ENCODE peak calls at places on chromosomes 7 and 10, in nine cellular contexts. One of them, this sample, is unnamed.

GRCh38 chr7:27115161-27116018 is 12.9 kb upstream of the HOXA2 start:
- DNase-seq in NB4: no peak
- DNase-seq in stimulated activated effector memory CD8-positive, alpha-beta T cell treated with anti-CD3 and anti-CD28 coated beads, Interleukin-12 subunit alpha, Interleukin-12 subunit beta, amount 100 ng/mL, for 72 hours: no peak
- DNase-seq in tibial nerve: no peak
- DNase-seq in endothelial cell: no peak
- DNase-seq in stimulated activated CD8-positive, alpha-beta memory T cell treated with anti-CD3 and anti-CD28 coated beads, Interleukin-15, amount 100 ng/mL, for 24 hours: no peak
- DNase-seq in activated CD4-positive, CD25-positive, alpha-beta regulatory T cell: no peak
- DNase-seq in naive thymus-derived CD8-positive, alpha-beta T cell: no peak
- DNase-seq in HFFc6: peak
- DNase-seq in this sample: no peak

GRCh38 chr10:12847361-12847975 is 154.0 kb downstream of the CCDC3 start:
- DNase-seq in stimulated activated CD8-positive, alpha-beta memory T cell treated with anti-CD3 and anti-CD28 coated beads, Interleukin-15, amount 100 ng/mL, for 24 hours: no peak
- DNase-seq in HFFc6: no peak
- DNase-seq in naive thymus-derived CD8-positive, alpha-beta T cell: no peak
- DNase-seq in endothelial cell: peak
- DNase-seq in tibial nerve: no peak
- DNase-seq in activated CD4-positive, CD25-positive, alpha-beta regulatory T cell: no peak
- DNase-seq in NB4: peak
- DNase-seq in stimulated activated effector memory CD8-positive, alpha-beta T cell treated with anti-CD3 and anti-CD28 coated beads, Interleukin-12 subunit alpha, Interleukin-12 subunit beta, amount 100 ng/mL, for 72 hours: no peak
- DNase-seq in this sample: no peak

GRCh38 chr7:11960621-11961020 is 128.6 kb upstream of the THSD7A start:
- DNase-seq in NB4: no peak
- DNase-seq in stimulated activated CD8-positive, alpha-beta memory T cell treated with anti-CD3 and anti-CD28 coated beads, Interleukin-15, amount 100 ng/mL, for 24 hours: no peak
- DNase-seq in endothelial cell: no peak
- DNase-seq in HFFc6: no peak
- DNase-seq in naive thymus-derived CD8-positive, alpha-beta T cell: no peak
- DNase-seq in stimulated activated effector memory CD8-positive, alpha-beta T cell treated with anti-CD3 and anti-CD28 coated beads, Interleukin-12 subunit alpha, Interleukin-12 subunit beta, amount 100 ng/mL, for 72 hours: no peak
- DNase-seq in tibial nerve: no peak
- DNase-seq in activated CD4-positive, CD25-positive, alpha-beta regulatory T cell: no peak
- DNase-seq in this sample: no peak

GRCh38 chr7:12303507-12303906 is 92.4 kb downstream of the TMEM106B start:
- DNase-seq in naive thymus-derived CD8-positive, alpha-beta T cell: no peak
- DNase-seq in activated CD4-positive, CD25-positive, alpha-beta regulatory T cell: no peak
- DNase-seq in HFFc6: no peak
- DNase-seq in endothelial cell: no peak
- DNase-seq in tibial nerve: no peak
- DNase-seq in stimulated activated CD8-positive, alpha-beta memory T cell treated with anti-CD3 and anti-CD28 coated beads, Interleukin-15, amount 100 ng/mL, for 24 hours: no peak
- DNase-seq in NB4: no peak
- DNase-seq in stimulated activated effector memory CD8-positive, alpha-beta T cell treated with anti-CD3 and anti-CD28 coated beads, Interleukin-12 subunit alpha, Interleukin-12 subunit beta, amount 100 ng/mL, for 72 hours: no peak
- DNase-seq in this sample: no peak

GRCh38 chr10:69968830-69969229 is 83.8 kb upstream of the MACROH2A2 start:
- DNase-seq in NB4: peak
- DNase-seq in tibial nerve: no peak
- DNase-seq in activated CD4-positive, CD25-positive, alpha-beta regulatory T cell: no peak
- DNase-seq in stimulated activated CD8-positive, alpha-beta memory T cell treated with anti-CD3 and anti-CD28 coated beads, Interleukin-15, amount 100 ng/mL, for 24 hours: no peak
- DNase-seq in HFFc6: no peak
- DNase-seq in stimulated activated effector memory CD8-positive, alpha-beta T cell treated with anti-CD3 and anti-CD28 coated beads, Interleukin-12 subunit alpha, Interleukin-12 subunit beta, amount 100 ng/mL, for 72 hours: no peak
- DNase-seq in endothelial cell: no peak
- DNase-seq in naive thymus-derived CD8-positive, alpha-beta T cell: no peak
- DNase-seq in this sample: no peak

GRCh38 chr10:33421789-33422188 is 87.3 kb upstream of the NRP1 start:
- DNase-seq in stimulated activated effector memory CD8-positive, alpha-beta T cell treated with anti-CD3 and anti-CD28 coated beads, Interleukin-12 subunit alpha, Interleukin-12 subunit beta, amount 100 ng/mL, for 72 hours: no peak
- DNase-seq in naive thymus-derived CD8-positive, alpha-beta T cell: no peak
- DNase-seq in stimulated activated CD8-positive, alpha-beta memory T cell treated with anti-CD3 and anti-CD28 coated beads, Interleukin-15, amount 100 ng/mL, for 24 hours: no peak
- DNase-seq in tibial nerve: no peak
- DNase-seq in NB4: no peak
- DNase-seq in endothelial cell: no peak
- DNase-seq in HFFc6: peak
- DNase-seq in activated CD4-positive, CD25-positive, alpha-beta regulatory T cell: no peak
- DNase-seq in this sample: no peak

GRCh38 chr10:5861269-5862031 is 28.2 kb downstream of the ANKRD16 start:
- DNase-seq in endothelial cell: no peak
- DNase-seq in stimulated activated effector memory CD8-positive, alpha-beta T cell treated with anti-CD3 and anti-CD28 coated beads, Interleukin-12 subunit alpha, Interleukin-12 subunit beta, amount 100 ng/mL, for 72 hours: no peak
- DNase-seq in naive thymus-derived CD8-positive, alpha-beta T cell: no peak
- DNase-seq in tibial nerve: no peak
- DNase-seq in stimulated activated CD8-positive, alpha-beta memory T cell treated with anti-CD3 and anti-CD28 coated beads, Interleukin-15, amount 100 ng/mL, for 24 hours: no peak
- DNase-seq in HFFc6: peak
- DNase-seq in activated CD4-positive, CD25-positive, alpha-beta regulatory T cell: no peak
- DNase-seq in NB4: peak
- DNase-seq in this sample: no peak

GRCh38 chr10:131767716-131768115 is 133.1 kb upstream of the PPP2R2D start:
- DNase-seq in stimulated activated effector memory CD8-positive, alpha-beta T cell treated with anti-CD3 and anti-CD28 coated beads, Interleukin-12 subunit alpha, Interleukin-12 subunit beta, amount 100 ng/mL, for 72 hours: no peak
- DNase-seq in tibial nerve: no peak
- DNase-seq in activated CD4-positive, CD25-positive, alpha-beta regulatory T cell: no peak
- DNase-seq in NB4: no peak
- DNase-seq in naive thymus-derived CD8-positive, alpha-beta T cell: no peak
- DNase-seq in stimulated activated CD8-positive, alpha-beta memory T cell treated with anti-CD3 and anti-CD28 coated beads, Interleukin-15, amount 100 ng/mL, for 24 hours: no peak
- DNase-seq in HFFc6: no peak
- DNase-seq in endothelial cell: no peak
- DNase-seq in this sample: no peak

GRCh38 chr7:107078517-107078966 is 34.0 kb downstream of the PRKAR2B start:
- DNase-seq in endothelial cell: no peak
- DNase-seq in naive thymus-derived CD8-positive, alpha-beta T cell: no peak
- DNase-seq in stimulated activated effector memory CD8-positive, alpha-beta T cell treated with anti-CD3 and anti-CD28 coated beads, Interleukin-12 subunit alpha, Interleukin-12 subunit beta, amount 100 ng/mL, for 72 hours: no peak
- DNase-seq in HFFc6: no peak
- DNase-seq in NB4: no peak
- DNase-seq in tibial nerve: no peak
- DNase-seq in activated CD4-positive, CD25-positive, alpha-beta regulatory T cell: no peak
- DNase-seq in stimulated activated CD8-positive, alpha-beta memory T cell treated with anti-CD3 and anti-CD28 coated beads, Interleukin-15, amount 100 ng/mL, for 24 hours: no peak
- DNase-seq in this sample: no peak

GRCh38 chr7:115087437-115087836 is 165.5 kb downstream of the MDFIC start:
- DNase-seq in naive thymus-derived CD8-positive, alpha-beta T cell: no peak
- DNase-seq in stimulated activated CD8-positive, alpha-beta memory T cell treated with anti-CD3 and anti-CD28 coated beads, Interleukin-15, amount 100 ng/mL, for 24 hours: no peak
- DNase-seq in stimulated activated effector memory CD8-positive, alpha-beta T cell treated with anti-CD3 and anti-CD28 coated beads, Interleukin-12 subunit alpha, Interleukin-12 subunit beta, amount 100 ng/mL, for 72 hours: no peak
- DNase-seq in HFFc6: peak
- DNase-seq in NB4: no peak
- DNase-seq in activated CD4-positive, CD25-positive, alpha-beta regulatory T cell: no peak
- DNase-seq in endothelial cell: no peak
- DNase-seq in tibial nerve: no peak
- DNase-seq in this sample: no peak

GRCh38 chr10:60664859-60665258 is 113.4 kb upstream of the CDK1 start:
- DNase-seq in endothelial cell: no peak
- DNase-seq in NB4: no peak
- DNase-seq in naive thymus-derived CD8-positive, alpha-beta T cell: no peak
- DNase-seq in stimulated activated CD8-positive, alpha-beta memory T cell treated with anti-CD3 and anti-CD28 coated beads, Interleukin-15, amount 100 ng/mL, for 24 hours: no peak
- DNase-seq in tibial nerve: no peak
- DNase-seq in activated CD4-positive, CD25-positive, alpha-beta regulatory T cell: no peak
- DNase-seq in HFFc6: no peak
- DNase-seq in stimulated activated effector memory CD8-positive, alpha-beta T cell treated with anti-CD3 and anti-CD28 coated beads, Interleukin-12 subunit alpha, Interleukin-12 subunit beta, amount 100 ng/mL, for 72 hours: no peak
- DNase-seq in this sample: no peak

GRCh38 chr10:80509403-80510161 is 28.1 kb upstream of the SH2D4B start:
- DNase-seq in stimulated activated CD8-positive, alpha-beta memory T cell treated with anti-CD3 and anti-CD28 coated beads, Interleukin-15, amount 100 ng/mL, for 24 hours: no peak
- DNase-seq in activated CD4-positive, CD25-positive, alpha-beta regulatory T cell: no peak
- DNase-seq in tibial nerve: no peak
- DNase-seq in HFFc6: peak
- DNase-seq in endothelial cell: peak
- DNase-seq in stimulated activated effector memory CD8-positive, alpha-beta T cell treated with anti-CD3 and anti-CD28 coated beads, Interleukin-12 subunit alpha, Interleukin-12 subunit beta, amount 100 ng/mL, for 72 hours: no peak
- DNase-seq in NB4: no peak
- DNase-seq in naive thymus-derived CD8-positive, alpha-beta T cell: peak
- DNase-seq in this sample: no peak

GRCh38 chr10:113842171-113842570 is 11.7 kb downstream of the DCLRE1A start:
- DNase-seq in tibial nerve: no peak
- DNase-seq in stimulated activated CD8-positive, alpha-beta memory T cell treated with anti-CD3 and anti-CD28 coated beads, Interleukin-15, amount 100 ng/mL, for 24 hours: no peak
- DNase-seq in activated CD4-positive, CD25-positive, alpha-beta regulatory T cell: no peak
- DNase-seq in naive thymus-derived CD8-positive, alpha-beta T cell: no peak
- DNase-seq in HFFc6: no peak
- DNase-seq in stimulated activated effector memory CD8-positive, alpha-beta T cell treated with anti-CD3 and anti-CD28 coated beads, Interleukin-12 subunit alpha, Interleukin-12 subunit beta, amount 100 ng/mL, for 72 hours: no peak
- DNase-seq in endothelial cell: no peak
- DNase-seq in NB4: no peak
- DNase-seq in this sample: no peak

GRCh38 chr7:129739427-129739826 is 127.9 kb downstream of the NRF1 start:
- DNase-seq in naive thymus-derived CD8-positive, alpha-beta T cell: no peak
- DNase-seq in activated CD4-positive, CD25-positive, alpha-beta regulatory T cell: no peak
- DNase-seq in stimulated activated effector memory CD8-positive, alpha-beta T cell treated with anti-CD3 and anti-CD28 coated beads, Interleukin-12 subunit alpha, Interleukin-12 subunit beta, amount 100 ng/mL, for 72 hours: no peak
- DNase-seq in endothelial cell: no peak
- DNase-seq in HFFc6: peak
- DNase-seq in stimulated activated CD8-positive, alpha-beta memory T cell treated with anti-CD3 and anti-CD28 coated beads, Interleukin-15, amount 100 ng/mL, for 24 hours: no peak
- DNase-seq in tibial nerve: no peak
- DNase-seq in NB4: no peak
- DNase-seq in this sample: no peak

GRCh38 chr7:82701941-82702340 is 258.4 kb upstream of the CACNA2D1 start:
- DNase-seq in tibial nerve: no peak
- DNase-seq in stimulated activated CD8-positive, alpha-beta memory T cell treated with anti-CD3 and anti-CD28 coated beads, Interleukin-15, amount 100 ng/mL, for 24 hours: no peak
- DNase-seq in stimulated activated effector memory CD8-positive, alpha-beta T cell treated with anti-CD3 and anti-CD28 coated beads, Interleukin-12 subunit alpha, Interleukin-12 subunit beta, amount 100 ng/mL, for 72 hours: no peak
- DNase-seq in HFFc6: no peak
- DNase-seq in naive thymus-derived CD8-positive, alpha-beta T cell: no peak
- DNase-seq in NB4: no peak
- DNase-seq in activated CD4-positive, CD25-positive, alpha-beta regulatory T cell: no peak
- DNase-seq in endothelial cell: no peak
- DNase-seq in this sample: no peak

GRCh38 chr7:147452816-147453215 is 1137.8 kb upstream of the C7orf33 start:
- DNase-seq in endothelial cell: no peak
- DNase-seq in stimulated activated CD8-positive, alpha-beta memory T cell treated with anti-CD3 and anti-CD28 coated beads, Interleukin-15, amount 100 ng/mL, for 24 hours: no peak
- DNase-seq in stimulated activated effector memory CD8-positive, alpha-beta T cell treated with anti-CD3 and anti-CD28 coated beads, Interleukin-12 subunit alpha, Interleukin-12 subunit beta, amount 100 ng/mL, for 72 hours: no peak
- DNase-seq in NB4: no peak
- DNase-seq in tibial nerve: no peak
- DNase-seq in activated CD4-positive, CD25-positive, alpha-beta regulatory T cell: no peak
- DNase-seq in naive thymus-derived CD8-positive, alpha-beta T cell: no peak
- DNase-seq in HFFc6: no peak
- DNase-seq in this sample: no peak

GRCh38 chr7:38195804-38196595 is 18.0 kb downstream of the STARD3NL start:
- DNase-seq in stimulated activated effector memory CD8-positive, alpha-beta T cell treated with anti-CD3 and anti-CD28 coated beads, Interleukin-12 subunit alpha, Interleukin-12 subunit beta, amount 100 ng/mL, for 72 hours: no peak
- DNase-seq in naive thymus-derived CD8-positive, alpha-beta T cell: no peak
- DNase-seq in stimulated activated CD8-positive, alpha-beta memory T cell treated with anti-CD3 and anti-CD28 coated beads, Interleukin-15, amount 100 ng/mL, for 24 hours: no peak
- DNase-seq in endothelial cell: no peak
- DNase-seq in NB4: no peak
- DNase-seq in activated CD4-positive, CD25-positive, alpha-beta regulatory T cell: no peak
- DNase-seq in HFFc6: peak
- DNase-seq in tibial nerve: no peak
- DNase-seq in this sample: no peak

GRCh38 chr7:435518-436366 is 83.9 kb downstream of the PDGFA start:
- DNase-seq in stimulated activated CD8-positive, alpha-beta memory T cell treated with anti-CD3 and anti-CD28 coated beads, Interleukin-15, amount 100 ng/mL, for 24 hours: no peak
- DNase-seq in stimulated activated effector memory CD8-positive, alpha-beta T cell treated with anti-CD3 and anti-CD28 coated beads, Interleukin-12 subunit alpha, Interleukin-12 subunit beta, amount 100 ng/mL, for 72 hours: no peak
- DNase-seq in endothelial cell: no peak
- DNase-seq in tibial nerve: no peak
- DNase-seq in HFFc6: no peak
- DNase-seq in naive thymus-derived CD8-positive, alpha-beta T cell: no peak
- DNase-seq in activated CD4-positive, CD25-positive, alpha-beta regulatory T cell: no peak
- DNase-seq in NB4: no peak
- DNase-seq in this sample: no peak

GRCh38 chr10:23522345-23522744 is 83.5 kb downstream of the OTUD1 start:
- DNase-seq in activated CD4-positive, CD25-positive, alpha-beta regulatory T cell: no peak
- DNase-seq in tibial nerve: no peak
- DNase-seq in NB4: no peak
- DNase-seq in stimulated activated CD8-positive, alpha-beta memory T cell treated with anti-CD3 and anti-CD28 coated beads, Interleukin-15, amount 100 ng/mL, for 24 hours: no peak
- DNase-seq in naive thymus-derived CD8-positive, alpha-beta T cell: no peak
- DNase-seq in stimulated activated effector memory CD8-positive, alpha-beta T cell treated with anti-CD3 and anti-CD28 coated beads, Interleukin-12 subunit alpha, Interleukin-12 subunit beta, amount 100 ng/mL, for 72 hours: no peak
- DNase-seq in HFFc6: no peak
- DNase-seq in endothelial cell: no peak
- DNase-seq in this sample: no peak

GRCh38 chr10:7507887-7508726 is 97.3 kb upstream of the SFMBT2 start:
- DNase-seq in stimulated activated CD8-positive, alpha-beta memory T cell treated with anti-CD3 and anti-CD28 coated beads, Interleukin-15, amount 100 ng/mL, for 24 hours: no peak
- DNase-seq in endothelial cell: no peak
- DNase-seq in HFFc6: no peak
- DNase-seq in NB4: peak
- DNase-seq in naive thymus-derived CD8-positive, alpha-beta T cell: no peak
- DNase-seq in stimulated activated effector memory CD8-positive, alpha-beta T cell treated with anti-CD3 and anti-CD28 coated beads, Interleukin-12 subunit alpha, Interleukin-12 subunit beta, amount 100 ng/mL, for 72 hours: peak
- DNase-seq in activated CD4-positive, CD25-positive, alpha-beta regulatory T cell: no peak
- DNase-seq in tibial nerve: no peak
- DNase-seq in this sample: no peak

GRCh38 chr7:47392241-47392759 is 189.6 kb downstream of the TNS3 start:
- DNase-seq in stimulated activated CD8-positive, alpha-beta memory T cell treated with anti-CD3 and anti-CD28 coated beads, Interleukin-15, amount 100 ng/mL, for 24 hours: no peak
- DNase-seq in NB4: no peak
- DNase-seq in HFFc6: peak
- DNase-seq in tibial nerve: no peak
- DNase-seq in activated CD4-positive, CD25-positive, alpha-beta regulatory T cell: no peak
- DNase-seq in endothelial cell: no peak
- DNase-seq in stimulated activated effector memory CD8-positive, alpha-beta T cell treated with anti-CD3 and anti-CD28 coated beads, Interleukin-12 subunit alpha, Interleukin-12 subunit beta, amount 100 ng/mL, for 72 hours: no peak
- DNase-seq in naive thymus-derived CD8-positive, alpha-beta T cell: no peak
- DNase-seq in this sample: no peak

GRCh38 chr10:71036279-71036535 is 147.8 kb upstream of the PCBD1 start:
- DNase-seq in tibial nerve: no peak
- DNase-seq in activated CD4-positive, CD25-positive, alpha-beta regulatory T cell: no peak
- DNase-seq in endothelial cell: no peak
- DNase-seq in NB4: no peak
- DNase-seq in stimulated activated CD8-positive, alpha-beta memory T cell treated with anti-CD3 and anti-CD28 coated beads, Interleukin-15, amount 100 ng/mL, for 24 hours: no peak
- DNase-seq in stimulated activated effector memory CD8-positive, alpha-beta T cell treated with anti-CD3 and anti-CD28 coated beads, Interleukin-12 subunit alpha, Interleukin-12 subunit beta, amount 100 ng/mL, for 72 hours: no peak
- DNase-seq in HFFc6: no peak
- DNase-seq in naive thymus-derived CD8-positive, alpha-beta T cell: no peak
- DNase-seq in this sample: no peak

GRCh38 chr7:42753917-42754363 is 157.9 kb downstream of the C7orf25 start:
- DNase-seq in activated CD4-positive, CD25-positive, alpha-beta regulatory T cell: no peak
- DNase-seq in naive thymus-derived CD8-positive, alpha-beta T cell: no peak
- DNase-seq in endothelial cell: no peak
- DNase-seq in stimulated activated effector memory CD8-positive, alpha-beta T cell treated with anti-CD3 and anti-CD28 coated beads, Interleukin-12 subunit alpha, Interleukin-12 subunit beta, amount 100 ng/mL, for 72 hours: no peak
- DNase-seq in NB4: no peak
- DNase-seq in tibial nerve: no peak
- DNase-seq in HFFc6: no peak
- DNase-seq in stimulated activated CD8-positive, alpha-beta memory T cell treated with anti-CD3 and anti-CD28 coated beads, Interleukin-15, amount 100 ng/mL, for 24 hours: no peak
- DNase-seq in this sample: no peak